ENCODE peak calls at places on chromosome 3, in six cellular contexts. One of them, this sample, is unnamed. For H3K4me1, the result is how much of the 10 kb centered on the place peaks cover.

GRCh38 chr3:9669720-9670432 is 20.6 kb downstream of the MTMR14 start:
- DNase-seq in thoracic aorta: no peak
- DNase-seq in GM12878: no peak
- DNase-seq in astrocyte: no peak
- DNase-seq in prostate gland: no peak
- DNase-seq in stomach: peak
- DNase-seq in this sample: no peak

GRCh38 chr3:171950373-171950772 is 89.0 kb upstream of the FNDC3B start:
- DNase-seq in GM12878: no peak
- DNase-seq in stomach: no peak
- DNase-seq in thoracic aorta: no peak
- DNase-seq in astrocyte: peak
- DNase-seq in prostate gland: no peak
- DNase-seq in this sample: no peak

GRCh38 chr3:143677420-143677819 is 170.8 kb downstream of the SLC9A9 start:
- DNase-seq in prostate gland: no peak
- DNase-seq in thoracic aorta: no peak
- DNase-seq in astrocyte: no peak
- DNase-seq in GM12878: no peak
- DNase-seq in stomach: no peak
- DNase-seq in this sample: no peak

GRCh38 chr3:58353722-58354553 is 21.2 kb downstream of the PXK start:
- DNase-seq in astrocyte: no peak
- DNase-seq in stomach: no peak
- DNase-seq in thoracic aorta: no peak
- DNase-seq in prostate gland: no peak
- DNase-seq in GM12878: no peak
- DNase-seq in this sample: no peak

GRCh38 chr3:152270145-152270870 is 1.6 kb downstream of the MBNL1 start:
- DNase-seq in GM12878: no peak
- DNase-seq in prostate gland: peak
- DNase-seq in thoracic aorta: no peak
- DNase-seq in astrocyte: no peak
- DNase-seq in stomach: no peak
- DNase-seq in this sample: no peak

GRCh38 chr3:81270603-81271371 is 490.7 kb downstream of the GBE1 start:
- DNase-seq in stomach: no peak
- DNase-seq in prostate gland: no peak
- DNase-seq in thoracic aorta: no peak
- DNase-seq in GM12878: no peak
- DNase-seq in astrocyte: no peak
- DNase-seq in this sample: peak

GRCh38 chr3:70570584-70570983 is 258.1 kb upstream of the MDFIC2 start:
- DNase-seq in stomach: no peak
- DNase-seq in astrocyte: no peak
- DNase-seq in GM12878: no peak
- DNase-seq in prostate gland: no peak
- DNase-seq in thoracic aorta: no peak
- DNase-seq in this sample: no peak

GRCh38 chr3:164732166-164732565 is 346.1 kb downstream of the SI start:
- DNase-seq in GM12878: no peak
- DNase-seq in stomach: no peak
- DNase-seq in thoracic aorta: no peak
- DNase-seq in astrocyte: no peak
- DNase-seq in prostate gland: no peak
- DNase-seq in this sample: no peak

GRCh38 chr3:119148493-119149180 is 2.7 kb downstream of the TEX55 start:
- DNase-seq in GM12878: no peak
- DNase-seq in prostate gland: no peak
- DNase-seq in astrocyte: peak
- DNase-seq in thoracic aorta: no peak
- DNase-seq in stomach: no peak
- DNase-seq in this sample: no peak

GRCh38 chr3:24067483-24067882 is 122.4 kb downstream of the NR1D2 start:
- DNase-seq in stomach: no peak
- DNase-seq in thoracic aorta: no peak
- DNase-seq in prostate gland: no peak
- DNase-seq in astrocyte: no peak
- DNase-seq in GM12878: no peak
- DNase-seq in this sample: no peak

GRCh38 chr3:126307083-126307482 is 50.1 kb downstream of the KLF15 start:
- DNase-seq in astrocyte: no peak
- DNase-seq in prostate gland: no peak
- DNase-seq in thoracic aorta: no peak
- DNase-seq in stomach: no peak
- DNase-seq in GM12878: no peak
- DNase-seq in this sample: no peak

GRCh38 chr3:64909757-64910475 is 222.1 kb upstream of the ADAMTS9 start:
- DNase-seq in GM12878: no peak
- DNase-seq in prostate gland: no peak
- DNase-seq in stomach: no peak
- DNase-seq in astrocyte: no peak
- DNase-seq in thoracic aorta: no peak
- DNase-seq in this sample: peak

GRCh38 chr3:122964844-122965243 is 62.7 kb downstream of the SEMA5B start:
- DNase-seq in GM12878: no peak
- DNase-seq in stomach: no peak
- DNase-seq in astrocyte: no peak
- DNase-seq in thoracic aorta: no peak
- DNase-seq in prostate gland: no peak
- DNase-seq in this sample: no peak

GRCh38 chr3:65888980-65889706 is 149.6 kb downstream of the MAGI1 start:
- DNase-seq in prostate gland: no peak
- DNase-seq in astrocyte: peak
- DNase-seq in GM12878: no peak
- DNase-seq in stomach: no peak
- DNase-seq in thoracic aorta: peak
- DNase-seq in this sample: no peak

GRCh38 chr3:111636506-111636905 is 41.4 kb upstream of the ZBED2 start:
- DNase-seq in GM12878: no peak
- DNase-seq in astrocyte: no peak
- DNase-seq in prostate gland: no peak
- DNase-seq in thoracic aorta: no peak
- DNase-seq in stomach: no peak
- DNase-seq in this sample: no peak

GRCh38 chr3:119588112-119588511 is 8.8 kb downstream of the ADPRH start:
- DNase-seq in thoracic aorta: no peak
- DNase-seq in GM12878: no peak
- DNase-seq in astrocyte: no peak
- DNase-seq in prostate gland: no peak
- DNase-seq in stomach: peak
- DNase-seq in this sample: peak

GRCh38 chr3:151169700-151170224 is 33.3 kb downstream of the GPR171 start:
- DNase-seq in GM12878: no peak
- DNase-seq in astrocyte: peak
- DNase-seq in thoracic aorta: no peak
- DNase-seq in stomach: no peak
- DNase-seq in prostate gland: no peak
- DNase-seq in this sample: no peak

GRCh38 chr3:140552403-140552802 is 125.5 kb upstream of the TRIM42 start:
- DNase-seq in astrocyte: no peak
- DNase-seq in GM12878: no peak
- DNase-seq in prostate gland: no peak
- DNase-seq in stomach: no peak
- DNase-seq in thoracic aorta: no peak
- DNase-seq in this sample: no peak

GRCh38 chr3:150447631-150448465 is 39.8 kb downstream of the TSC22D2 start:
- DNase-seq in GM12878: no peak
- DNase-seq in thoracic aorta: no peak
- DNase-seq in astrocyte: peak
- DNase-seq in stomach: no peak
- DNase-seq in prostate gland: no peak
- DNase-seq in this sample: no peak

GRCh38 chr3:127448671-127449070 is 141.9 kb downstream of the TPRA1 start:
- DNase-seq in prostate gland: no peak
- DNase-seq in thoracic aorta: no peak
- DNase-seq in GM12878: no peak
- DNase-seq in astrocyte: no peak
- DNase-seq in stomach: peak
- DNase-seq in this sample: peak

GRCh38 chr3:99637041-99637380 is 1.4 kb upstream of the COL8A1 start:
- DNase-seq in GM12878: no peak
- DNase-seq in thoracic aorta: no peak
- DNase-seq in stomach: no peak
- DNase-seq in astrocyte: no peak
- DNase-seq in prostate gland: no peak
- DNase-seq in this sample: no peak

GRCh38 chr3:158091526-158091925 is 14.7 kb downstream of the SHOX2 start:
- DNase-seq in thoracic aorta: no peak
- DNase-seq in GM12878: no peak
- DNase-seq in astrocyte: no peak
- DNase-seq in prostate gland: no peak
- DNase-seq in stomach: no peak
- DNase-seq in this sample: no peak

GRCh38 chr3:112685956-112686355 is 45.0 kb upstream of the CCDC80 start:
- DNase-seq in prostate gland: no peak
- DNase-seq in astrocyte: no peak
- DNase-seq in thoracic aorta: no peak
- DNase-seq in stomach: no peak
- DNase-seq in GM12878: no peak
- DNase-seq in this sample: no peak

DNA sequence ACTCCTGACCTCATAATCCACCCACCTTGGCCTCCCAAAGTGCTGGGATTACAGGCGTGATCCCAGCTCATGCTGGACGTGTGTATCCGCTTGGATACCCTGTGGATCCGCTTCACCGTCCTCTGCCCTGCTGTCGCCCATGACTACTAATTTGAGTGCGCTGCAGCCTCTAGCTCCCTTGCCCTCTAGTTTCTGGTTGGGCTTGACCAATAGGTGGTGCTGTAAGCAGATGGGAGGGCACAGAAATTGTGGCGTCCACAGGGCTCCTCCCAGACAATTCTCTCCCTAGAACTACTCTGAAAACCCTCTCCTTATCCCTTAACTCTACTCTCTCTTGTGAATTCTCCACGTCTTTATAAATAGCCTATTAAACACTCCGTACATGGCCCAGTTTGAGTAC is 36.2 kb downstream of the ZPLD1 start:
- DNase-seq in GM12878: no peak
- DNase-seq in thoracic aorta: no peak
- DNase-seq in prostate gland: no peak
- DNase-seq in stomach: no peak
- DNase-seq in astrocyte: no peak
- DNase-seq in this sample: peak
- TF ChIP-seq CTCF in GM12878: peak
- TF ChIP-seq CTCF in thoracic aorta: no peak
- TF ChIP-seq CTCF in prostate gland: no peak
- TF ChIP-seq CTCF in stomach: no peak
- TF ChIP-seq CTCF in astrocyte: no peak
- TF ChIP-seq CTCF in this sample: peak

GRCh38 chr3:195584543-195584870 is 767 bp upstream of the APOD start:
- DNase-seq in GM12878: no peak
- DNase-seq in stomach: no peak
- DNase-seq in prostate gland: no peak
- DNase-seq in thoracic aorta: no peak
- DNase-seq in astrocyte: no peak
- DNase-seq in this sample: no peak

GRCh38 chr3:195580733-195581443 is 2.9 kb downstream of the APOD start:
- DNase-seq in GM12878: no peak
- DNase-seq in thoracic aorta: no peak
- DNase-seq in astrocyte: peak
- DNase-seq in prostate gland: no peak
- DNase-seq in stomach: no peak
- DNase-seq in this sample: no peak

GRCh38 chr3:195579281-195579680 is 4.5 kb downstream of the APOD start:
- DNase-seq in stomach: no peak
- DNase-seq in GM12878: no peak
- DNase-seq in prostate gland: no peak
- DNase-seq in astrocyte: no peak
- DNase-seq in thoracic aorta: no peak
- DNase-seq in this sample: no peak

GRCh38 chr3:195583831-195584542 is at the start of gene APOD:
- DNase-seq in thoracic aorta: no peak
- DNase-seq in prostate gland: peak
- DNase-seq in GM12878: no peak
- DNase-seq in stomach: no peak
- DNase-seq in astrocyte: peak
- DNase-seq in this sample: no peak

DNA sequence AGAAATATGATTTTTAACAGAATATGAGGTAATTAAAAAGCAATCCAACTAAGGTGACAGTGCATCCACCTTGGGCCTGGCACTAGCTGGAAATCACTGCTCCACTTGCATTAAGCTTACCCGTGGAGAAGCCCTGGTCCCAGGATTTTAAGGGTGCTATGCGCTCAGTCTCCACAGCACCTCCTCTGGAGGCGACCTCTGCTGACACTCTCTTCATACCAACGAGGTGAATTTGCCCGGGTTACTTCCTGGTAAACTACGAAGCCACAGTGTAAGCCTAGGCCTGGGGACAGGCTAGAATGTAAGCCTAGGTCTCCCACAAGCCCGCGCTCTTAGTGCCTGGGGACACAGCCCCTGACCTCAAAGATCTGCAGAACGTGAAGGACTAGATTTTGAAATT is 793 bp downstream of the APOD start:
- DNase-seq in thoracic aorta: no peak
- DNase-seq in stomach: no peak
- DNase-seq in prostate gland: no peak
- DNase-seq in GM12878: no peak
- DNase-seq in astrocyte: no peak
- DNase-seq in this sample: no peak
- H3K4me3 ChIP-seq in thoracic aorta: no peak
- H3K4me3 ChIP-seq in stomach: peak
- H3K4me3 ChIP-seq in prostate gland: no peak
- H3K4me3 ChIP-seq in GM12878: no peak
- H3K4me3 ChIP-seq in astrocyte: no peak
- H3K4me3 ChIP-seq in this sample: no peak

GRCh38 chr3:193662757-193663322 is 69.8 kb downstream of the OPA1 start:
- DNase-seq in prostate gland: no peak
- DNase-seq in astrocyte: no peak
- DNase-seq in thoracic aorta: no peak
- DNase-seq in stomach: no peak
- DNase-seq in GM12878: no peak
- DNase-seq in this sample: no peak

GRCh38 chr3:193655827-193656433 is 62.9 kb downstream of the OPA1 start:
- DNase-seq in stomach: no peak
- DNase-seq in astrocyte: no peak
- DNase-seq in prostate gland: no peak
- DNase-seq in thoracic aorta: no peak
- DNase-seq in GM12878: no peak
- DNase-seq in this sample: no peak

GRCh38 chr3:193656445-193656844 is 63.4 kb downstream of the OPA1 start:
- DNase-seq in astrocyte: no peak
- DNase-seq in thoracic aorta: no peak
- DNase-seq in prostate gland: no peak
- DNase-seq in GM12878: no peak
- DNase-seq in stomach: no peak
- DNase-seq in this sample: no peak

GRCh38 chr3:193660698-193661400 is 67.8 kb downstream of the OPA1 start:
- DNase-seq in astrocyte: no peak
- DNase-seq in GM12878: no peak
- DNase-seq in stomach: no peak
- DNase-seq in prostate gland: no peak
- DNase-seq in thoracic aorta: no peak
- DNase-seq in this sample: no peak

GRCh38 chr3:193656878-193657282 is 63.9 kb downstream of the OPA1 start:
- DNase-seq in prostate gland: no peak
- DNase-seq in GM12878: no peak
- DNase-seq in thoracic aorta: no peak
- DNase-seq in astrocyte: no peak
- DNase-seq in stomach: no peak
- DNase-seq in this sample: no peak
- H3K4me1 ChIP-seq in prostate gland: under half
- H3K4me1 ChIP-seq in GM12878: under half
- H3K4me1 ChIP-seq in thoracic aorta: under half
- H3K4me1 ChIP-seq in astrocyte: under half
- H3K4me1 ChIP-seq in stomach: under half
- H3K4me1 ChIP-seq in this sample: under half

GRCh38 chr3:39273119-39273518 is 6.7 kb downstream of the CX3CR1 start:
- DNase-seq in stomach: no peak
- DNase-seq in prostate gland: no peak
- DNase-seq in astrocyte: no peak
- DNase-seq in thoracic aorta: no peak
- DNase-seq in GM12878: no peak
- DNase-seq in this sample: no peak
- TF ChIP-seq CTCF in stomach: no peak
- TF ChIP-seq CTCF in prostate gland: no peak
- TF ChIP-seq CTCF in astrocyte: no peak
- TF ChIP-seq CTCF in thoracic aorta: no peak
- TF ChIP-seq CTCF in GM12878: no peak
- TF ChIP-seq CTCF in this sample: peak

This sample was measured in BE2C.